ENCODE peak calls at places on chromosomes 4 and X, in ten cellular contexts. W is adrenal gland; F is K562; K is ovary; B is H1; Z is CD4-positive, alpha-beta T cell; U is epithelial cell of esophagus; M is astrocyte; T is brain microvascular endothelial cell; Y is pancreas. A is an unnamed sample.

GRCh38 chr4:31290836-31291235 is 570.7 kb downstream of the PCDH7 start:
- DNase-seq in Y (no peak), U (no peak), W (no peak), B (peak), T (no peak), K (no peak), M (no peak), Z (no peak), F (no peak), A (no peak)

GRCh38 chr4:86400216-86400615 is 40.4 kb upstream of the MAPK10 start:
- DNase-seq in M (no peak), W (no peak), K (no peak), Y (no peak), U (peak), Z (no peak), B (no peak), F (no peak), T (no peak), A (no peak)

GRCh38 chr4:168710353-168710946 is 213.6 kb downstream of the PALLD start:
- DNase-seq in Z (no peak), Y (no peak), W (peak), M (peak), U (peak), F (no peak), B (no peak), T (peak), K (peak), A (no peak)

GRCh38 chr4:187685247-187685646 is 310.3 kb upstream of the ZFP42 start:
- DNase-seq in U (peak), W (no peak), T (no peak), K (no peak), Z (no peak), M (no peak), B (no peak), Y (no peak), F (no peak), A (no peak)

GRCh38 chr4:99927566-99927965 is 18.9 kb downstream of the DNAJB14 start:
- DNase-seq in Z (no peak), M (no peak), K (no peak), Y (no peak), U (no peak), W (no peak), T (no peak), F (no peak), B (no peak), A (no peak)

GRCh38 chrX:4240541-4241194 is 527.2 kb upstream of the PRKX start:
- DNase-seq in B (no peak), U (no peak), K (no peak), Y (no peak), T (no peak), W (no peak), Z (no peak), F (no peak), M (no peak), A (no peak)

GRCh38 chrX:106397788-106398538 is 213.8 kb upstream of the RADX start:
- DNase-seq in T (no peak), B (no peak), F (no peak), W (no peak), M (no peak), U (peak), Y (no peak), Z (no peak), K (no peak), A (no peak)

GRCh38 chrX:41952102-41952501 is 28.7 kb upstream of the CASK start:
- DNase-seq in Y (no peak), Z (no peak), K (no peak), U (peak), M (no peak), F (no peak), T (no peak), W (no peak), B (no peak), A (no peak)

GRCh38 chrX:154378059-154378798 is 866 bp upstream of the EMD start:
- DNase-seq in Z (no peak), U (peak), W (peak), T (no peak), M (no peak), B (no peak), K (peak), F (peak), Y (peak), A (no peak)

GRCh38 chrX:100647095-100647494 is 3.1 kb downstream of the SRPX2 start:
- DNase-seq in U (no peak), M (peak), Y (no peak), W (no peak), K (no peak), T (no peak), Z (no peak), F (no peak), B (no peak), A (no peak)

GRCh38 chr4:16721618-16722291 is 176.7 kb downstream of the LDB2 start:
- DNase-seq in B (no peak), F (peak), Y (no peak), Z (no peak), M (peak), W (peak), U (no peak), K (peak), T (peak), A (no peak)

GRCh38 chrX:47623540-47624027 is 3.9 kb upstream of the SYN1 start:
- DNase-seq in W (peak), Z (peak), B (peak), U (peak), T (peak), K (peak), M (peak), Y (peak), F (peak), A (no peak)

GRCh38 chr4:156515295-156515694 is 456.3 kb downstream of the PDGFC start:
- DNase-seq in Z (no peak), U (no peak), M (no peak), F (no peak), K (no peak), Y (no peak), W (no peak), B (no peak), T (no peak), A (no peak)

GRCh38 chr4:123362103-123362502 is 34.5 kb upstream of the SPRY1 start:
- DNase-seq in T (no peak), B (no peak), U (no peak), F (no peak), W (no peak), M (no peak), Z (no peak), Y (no peak), K (no peak), A (no peak)

GRCh38 chr4:122309988-122310626 is 68.7 kb upstream of the ADAD1 start:
- DNase-seq in B (no peak), U (peak), T (no peak), F (peak), K (no peak), Z (no peak), M (no peak), Y (no peak), W (no peak), A (no peak)

GRCh38 chrX:101029665-101030064 is 22.2 kb downstream of the TRMT2B start:
- DNase-seq in U (no peak), W (no peak), K (no peak), T (no peak), Z (no peak), B (no peak), M (no peak), Y (no peak), F (no peak), A (no peak)

GRCh38 chrX:81195712-81196111 is 6.0 kb downstream of the HMGN5 start:
- DNase-seq in T (peak), B (no peak), F (peak), U (peak), Z (peak), K (peak), W (peak), M (peak), Y (peak), A (no peak)

GRCh38 chrX:29233592-29234179 is 646.4 kb downstream of the IL1RAPL1 start:
- DNase-seq in U (no peak), Z (no peak), K (no peak), F (no peak), M (no peak), Y (no peak), W (no peak), B (no peak), T (no peak), A (no peak)

GRCh38 chr4:82753238-82753637 is 45.4 kb downstream of the SCD5 start:
- DNase-seq in T (no peak), B (no peak), U (peak), F (no peak), K (peak), Y (peak), M (no peak), W (peak), Z (no peak), A (no peak)

GRCh38 chr4:24729041-24729730 is 66.2 kb upstream of the SOD3 start:
- DNase-seq in T (no peak), W (no peak), M (no peak), Z (no peak), Y (no peak), B (no peak), K (no peak), U (no peak), F (no peak), A (no peak)

GRCh38 chrX:47380268-47380667 is 9.9 kb downstream of the ZNF157 start:
- DNase-seq in Z (peak), W (peak), U (peak), K (no peak), B (no peak), M (no peak), F (no peak), T (no peak), Y (no peak), A (no peak)

GRCh38 chr4:7518871-7519637 is 84.3 kb upstream of the PSAPL1 start:
- DNase-seq in B (no peak), Y (peak), M (no peak), Z (no peak), F (no peak), K (peak), T (no peak), U (no peak), W (no peak), A (no peak)

GRCh38 chr4:52914051-52914605 is 52.0 kb downstream of the RASL11B start:
- DNase-seq in T (peak), W (peak), Z (no peak), K (peak), U (peak), Y (no peak), B (no peak), F (no peak), M (peak), A (no peak)

DNA sequence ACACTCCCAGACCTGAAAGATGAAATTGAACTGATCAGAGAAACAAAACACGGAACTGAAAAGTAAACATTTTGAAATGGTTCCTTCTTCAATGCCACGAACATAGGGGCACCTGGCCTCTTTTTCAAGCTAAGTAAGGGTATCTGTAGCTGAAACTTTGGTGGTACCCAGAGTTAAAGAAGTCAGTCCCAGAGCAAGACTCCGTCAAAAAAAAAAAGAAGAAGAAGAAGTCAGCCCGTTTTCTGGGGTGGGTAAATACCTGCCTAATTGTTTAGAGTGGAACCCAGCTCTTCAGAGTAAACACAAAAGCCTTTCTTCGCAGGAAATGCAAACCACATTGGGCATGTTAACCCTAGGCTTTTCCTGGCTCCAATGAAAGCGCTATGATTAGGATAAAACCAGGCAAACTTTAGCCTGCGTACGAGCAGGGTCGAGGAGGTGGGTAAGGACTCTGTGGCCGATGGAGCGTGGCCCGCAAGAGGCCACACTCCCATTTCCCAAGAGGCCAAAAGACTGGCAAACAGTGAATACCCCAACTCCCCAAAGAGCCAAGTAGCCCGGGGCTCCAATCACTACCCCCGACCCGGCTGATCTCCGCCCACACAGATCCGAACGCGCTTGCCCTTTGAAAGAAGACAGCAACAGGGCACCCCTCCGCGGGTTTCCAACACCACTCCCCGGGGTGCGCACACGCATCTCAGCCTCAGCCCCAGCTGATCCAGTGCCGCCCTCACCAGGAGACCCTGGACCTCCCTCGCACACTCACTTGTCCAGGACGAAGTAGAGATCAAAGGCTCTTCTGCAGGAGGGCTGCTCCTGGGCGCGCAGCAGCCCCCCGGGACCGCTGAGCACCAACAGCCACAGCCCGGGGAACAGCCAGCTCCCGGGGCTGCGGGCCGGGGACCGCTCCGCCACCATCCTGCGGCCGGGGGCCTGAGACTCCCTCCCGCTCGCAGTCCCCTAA is 1.1 kb downstream of the ANTXR2 start:
- DNase-seq in W (peak), M (no peak), K (peak), T (peak), Z (peak), B (peak), U (peak), Y (peak), F (peak), A (peak)
- TF ChIP-seq CTCF in W (no peak), M (no peak), K (no peak), T (no peak), Z (no peak), B (no peak), U (no peak), Y (no peak), F (no peak), A (no peak)

GRCh38 chr4:4761128-4761991 is 98.1 kb upstream of the MSX1 start:
- DNase-seq in K (no peak), F (peak), B (no peak), W (no peak), T (no peak), Y (no peak), U (no peak), M (no peak), Z (no peak), A (no peak)
- TF ChIP-seq CTCF in K (no peak), F (peak), B (peak), W (no peak), T (peak), Y (no peak), U (no peak), M (peak), Z (no peak), A (peak)

DNA sequence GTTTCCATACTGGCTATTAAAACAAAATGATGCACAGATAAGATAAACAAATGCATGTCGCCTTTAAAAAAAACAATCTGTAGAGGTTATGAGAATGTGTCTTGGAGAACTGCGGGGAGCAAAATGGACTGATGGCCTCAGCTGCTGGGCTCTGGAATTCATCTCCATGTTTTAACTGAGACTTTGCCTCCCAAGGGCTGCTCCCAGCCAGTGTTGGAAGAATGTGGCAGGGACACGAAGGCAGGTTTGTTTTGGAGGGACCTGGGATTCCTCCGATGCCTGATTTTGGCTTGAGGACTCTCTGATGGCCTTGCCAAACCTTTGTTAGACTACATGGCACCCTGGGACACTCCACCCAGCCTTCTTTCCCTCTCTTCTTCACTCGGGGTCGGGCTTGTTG is 83.5 kb upstream of the AP1S2 start:
- DNase-seq in Y (no peak), U (no peak), Z (no peak), T (no peak), B (no peak), W (no peak), F (no peak), K (no peak), M (no peak), A (no peak)
- TF ChIP-seq CTCF in Y (no peak), U (no peak), Z (no peak), T (no peak), B (no peak), W (no peak), F (no peak), K (no peak), M (no peak), A (no peak)

GRCh38 chr4:151530783-151531182 is 121.8 kb downstream of the FHIP1A start:
- DNase-seq in Y (no peak), U (peak), W (no peak), M (no peak), B (no peak), K (no peak), F (peak), T (no peak), Z (no peak), A (no peak)
- TF ChIP-seq CTCF in Y (no peak), U (peak), W (no peak), M (peak), B (peak), K (no peak), F (peak), T (peak), Z (no peak), A (peak)

GRCh38 chrX:119482497-119483480 is 14.5 kb downstream of the SLC25A5 start:
- DNase-seq in U (peak), B (no peak), M (peak), Z (peak), W (peak), K (peak), T (peak), Y (peak), F (peak), A (peak)
- TF ChIP-seq CTCF in U (peak), B (peak), M (peak), Z (peak), W (peak), K (peak), T (peak), Y (peak), F (peak), A (peak)

A was measured in type B pancreatic cell.